ENCODE peak calls at places on chromosomes 4 and X, in five cellular contexts. G is iPS DF 19.7, L is T-cell, D is retina, Y is nucleus accumbens. V is an unnamed sample.

GRCh38 chr4:118904418-118904817 is 15.8 kb downstream of the SYNPO2 start:
- DNase-seq in G (no peak), L (no peak), D (no peak), Y (no peak), V (no peak)

GRCh38 chrX:69130448-69130847 is 34.8 kb downstream of the PJA1 start:
- DNase-seq in G (no peak), L (no peak), D (no peak), Y (no peak), V (no peak)

GRCh38 chrX:1528884-1529203 is 8.1 kb downstream of the P2RY8 start:
- DNase-seq in G (no peak), L (no peak), D (no peak), Y (no peak), V (no peak)

GRCh38 chr4:27701563-27701962 is 840.9 kb downstream of the STIM2 start:
- DNase-seq in G (no peak), L (no peak), D (no peak), Y (no peak), V (no peak)

GRCh38 chr4:962231-963208 is 10.8 kb downstream of the DGKQ start:
- DNase-seq in G (no peak), L (no peak), D (no peak), Y (no peak), V (no peak)

GRCh38 chr4:4542824-4543485 is 1.1 kb upstream of the STX18 start:
- DNase-seq in G (no peak), L (no peak), D (no peak), Y (no peak), V (no peak)

GRCh38 chrX:16119353-16120220 is 3.8 kb upstream of the GRPR start:
- DNase-seq in G (no peak), L (no peak), D (no peak), Y (no peak), V (peak; percentile 28)

GRCh38 chrX:135114392-135114791 is 5.9 kb downstream of the ETDB start:
- DNase-seq in G (no peak), L (no peak), D (no peak), Y (no peak), V (peak; percentile 47)

GRCh38 chr4:137470806-137471205 is 61.5 kb downstream of the PCDH18 start:
- DNase-seq in G (no peak), L (no peak), D (no peak), Y (no peak), V (no peak)

GRCh38 chrX:41739871-41740270 is 15.9 kb downstream of the GPR82 start:
- DNase-seq in G (no peak), L (no peak), D (no peak), Y (no peak), V (no peak)

GRCh38 chr4:128386761-128387599 is 99.4 kb upstream of the PGRMC2 start:
- DNase-seq in G (no peak), L (no peak), D (no peak), Y (peak; percentile 80), V (no peak)